ENCODE peak calls at places on chromosomes 16 and 17, in four cellular contexts. U is IMR-90, Q is H1, B is K562. K is an unnamed sample.

GRCh38 chr17:10156579-10157488 is 41.6 kb downstream of the GAS7 start:
- DNase-seq in U (no peak), Q (no peak), B (no peak), K (peak; percentile 73)

GRCh38 chr17:81556175-81556691 is 4.1 kb upstream of the FAAP100 start:
- DNase-seq in U (peak; percentile 60), Q (no peak), B (no peak), K (no peak)

GRCh38 chr17:16466407-16466806 is 25.6 kb downstream of the LRRC75A start:
- DNase-seq in U (no peak), Q (no peak), B (no peak), K (no peak)

GRCh38 chr17:27982688-27983087 is 59.8 kb upstream of the NLK start:
- DNase-seq in U (no peak), Q (no peak), B (no peak), K (no peak)

GRCh38 chr17:13759936-13760335 is 158.2 kb upstream of the HS3ST3A1 start:
- DNase-seq in U (no peak), Q (no peak), B (no peak), K (no peak)

GRCh38 chr17:63113167-63113566 is 147.1 kb downstream of the TANC2 start:
- DNase-seq in U (no peak), Q (no peak), B (peak; percentile 12), K (no peak)

GRCh38 chr16:84729716-84730320 is 30.0 kb downstream of the USP10 start:
- DNase-seq in U (peak; percentile 34), Q (no peak), B (no peak), K (no peak)

GRCh38 chr17:71980171-71980570 is 140.6 kb upstream of the SOX9 start:
- DNase-seq in U (no peak), Q (no peak), B (no peak), K (no peak)

GRCh38 chr16:27408012-27408601 is 6.1 kb downstream of the IL21R start:
- DNase-seq in U (peak; percentile 65), Q (no peak), B (no peak), K (peak; percentile 76)

GRCh38 chr17:6578491-6578890 is 22.1 kb upstream of the PITPNM3 start:
- DNase-seq in U (no peak), Q (no peak), B (no peak), K (no peak)

GRCh38 chr17:65009848-65010247 is 46.7 kb downstream of the GNA13 start:
- DNase-seq in U (no peak), Q (no peak), B (no peak), K (no peak)

GRCh38 chr17:65530985-65531507 is 30.4 kb downstream of the AXIN2 start:
- DNase-seq in U (peak; percentile 88), Q (no peak), B (no peak), K (no peak)

GRCh38 chr16:77564791-77565390 is 130.1 kb upstream of the ADAMTS18 start:
- DNase-seq in U (peak; percentile 8), Q (no peak), B (no peak), K (no peak)

GRCh38 chr17:751269-752001 is 629 bp downstream of the GEMIN4 start:
- DNase-seq in U (peak; percentile 45), Q (no peak), B (peak; percentile 23), K (no peak)

GRCh38 chr17:7576432-7576937 is 3.0 kb upstream of the CD68 start:
- DNase-seq in U (no peak), Q (no peak), B (no peak), K (no peak)

GRCh38 chr16:70018254-70018653 is 67.1 kb downstream of the CLEC18A start:
- DNase-seq in U (peak; percentile 2), Q (no peak), B (peak; percentile 18), K (peak; percentile 3)

GRCh38 chr16:23374721-23375120 is 72.6 kb downstream of the SCNN1B start:
- DNase-seq in U (no peak), Q (no peak), B (no peak), K (no peak)

GRCh38 chr16:68860978-68861892 is 17.9 kb downstream of the TANGO6 start:
- DNase-seq in U (no peak), Q (no peak), B (peak; percentile 42), K (no peak)

GRCh38 chr16:87496101-87496801 is 3.4 kb upstream of the ZCCHC14 start:
- DNase-seq in U (no peak), Q (no peak), B (no peak), K (peak; percentile 8)

GRCh38 chr16:5508371-5508770 is 410.8 kb upstream of the EEF2KMT start:
- DNase-seq in U (no peak), Q (no peak), B (peak; percentile 14), K (no peak)

GRCh38 chr16:70152578-70153302 is 20.8 kb upstream of the CLEC18C start:
- DNase-seq in U (no peak), Q (no peak), B (peak; percentile 9), K (no peak)

GRCh38 chr17:39761861-39762496 is 24.2 kb downstream of the GRB7 start:
- DNase-seq in U (no peak), Q (no peak), B (no peak), K (no peak)

GRCh38 chr16:53018834-53019416 is 33.8 kb downstream of the CHD9NB start:
- DNase-seq in U (no peak), Q (no peak), B (no peak), K (no peak)

GRCh38 chr16:61460020-61460419 is 576.2 kb downstream of the CDH8 start:
- DNase-seq in U (no peak), Q (no peak), B (no peak), K (no peak)

GRCh38 chr16:21262779-21263639 is 15.1 kb downstream of the CRYM start:
- DNase-seq in U (no peak), Q (no peak), B (no peak), K (no peak)

GRCh38 chr16:28569011-28569410 is 15.3 kb downstream of the SGF29 start:
- DNase-seq in U (peak; percentile 68), Q (no peak), B (no peak), K (no peak)

GRCh38 chr17:78241277-78242023 is 10.0 kb downstream of the TMEM235 start:
- DNase-seq in U (peak; percentile 47), Q (no peak), B (peak; percentile 94), K (no peak)

GRCh38 chr16:49619811-49620157 is 236.1 kb downstream of the ZNF423 start:
- DNase-seq in U (no peak), Q (no peak), B (no peak), K (no peak)

GRCh38 chr17:51612692-51613091 is 352.3 kb downstream of the UTP18 start:
- DNase-seq in U (no peak), Q (no peak), B (no peak), K (no peak)

GRCh38 chr17:49730078-49730786 is 22.5 kb upstream of the SLC35B1 start:
- DNase-seq in U (peak; percentile 88), Q (no peak), B (no peak), K (no peak)

GRCh38 chr17:29576214-29577008 is 7.9 kb downstream of the TP53I13 start:
- DNase-seq in U (no peak), Q (no peak), B (no peak), K (no peak)

GRCh38 chr16:68257251-68257905 is 6.9 kb upstream of the SLC7A6 start:
- DNase-seq in U (peak; percentile 20), Q (no peak), B (no peak), K (no peak)

GRCh38 chr16:11329080-11329491 is 16.2 kb upstream of the RMI2 start:
- DNase-seq in U (peak; percentile 44), Q (no peak), B (no peak), K (peak; percentile 57)

GRCh38 chr17:77366558-77367245 is 225.9 kb downstream of the SEC14L1 start:
- DNase-seq in U (peak; percentile 86), Q (no peak), B (no peak), K (no peak)

DNA sequence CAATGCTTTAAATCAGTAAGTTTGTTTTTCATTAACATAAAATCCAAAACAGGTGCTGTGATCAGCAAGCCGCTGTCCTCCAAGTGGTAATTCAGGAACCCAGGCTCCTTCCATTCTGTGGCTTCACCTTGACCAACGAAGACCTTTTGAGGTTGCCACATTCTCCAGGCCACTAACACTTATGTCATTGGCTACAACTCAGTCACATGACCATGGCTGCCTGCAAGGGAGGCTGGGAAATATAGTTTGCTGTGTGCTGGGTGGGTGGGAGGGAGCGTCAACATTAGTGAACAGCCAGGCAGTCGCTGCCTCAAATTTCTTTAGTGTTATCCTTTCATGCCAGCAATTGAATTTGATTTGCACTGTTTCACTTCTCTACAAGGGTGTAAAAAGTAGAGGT is 549.2 kb downstream of the MAF start:
- DNase-seq in U (no peak), Q (no peak), B (no peak), K (no peak)
- TF ChIP-seq CHD1 in U (no peak), Q (no peak), B (no peak), K (no peak)

DNA sequence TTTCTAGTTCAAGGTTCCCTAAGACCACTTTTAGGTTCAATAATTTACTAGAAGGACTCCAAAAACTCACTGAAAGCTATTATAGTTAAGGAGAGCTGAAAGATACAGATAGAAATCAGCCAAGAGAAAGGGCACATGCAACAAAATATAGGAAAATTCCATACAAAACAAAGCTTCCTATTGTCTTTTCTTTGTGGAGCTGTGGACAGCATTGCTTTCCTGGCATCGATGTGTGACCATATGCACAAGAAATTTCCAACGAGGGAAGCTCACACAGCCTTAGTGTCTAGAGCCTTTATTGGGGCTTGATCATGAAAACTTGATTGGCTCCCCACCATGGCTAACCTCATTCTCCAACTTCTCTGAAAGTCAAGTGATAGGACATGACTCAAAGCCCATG is 540.4 kb upstream of the CDH8 start:
- DNase-seq in U (no peak), Q (no peak), B (no peak), K (no peak)
- TF ChIP-seq CHD1 in U (no peak), Q (no peak), B (no peak), K (no peak)

GRCh38 chr17:66724581-66725341 is 110.2 kb upstream of the CACNG5 start:
- DNase-seq in U (peak; percentile 54), Q (no peak), B (no peak), K (no peak)
- TF ChIP-seq CHD1 in U (no peak), Q (no peak), B (no peak), K (no peak)

DNA sequence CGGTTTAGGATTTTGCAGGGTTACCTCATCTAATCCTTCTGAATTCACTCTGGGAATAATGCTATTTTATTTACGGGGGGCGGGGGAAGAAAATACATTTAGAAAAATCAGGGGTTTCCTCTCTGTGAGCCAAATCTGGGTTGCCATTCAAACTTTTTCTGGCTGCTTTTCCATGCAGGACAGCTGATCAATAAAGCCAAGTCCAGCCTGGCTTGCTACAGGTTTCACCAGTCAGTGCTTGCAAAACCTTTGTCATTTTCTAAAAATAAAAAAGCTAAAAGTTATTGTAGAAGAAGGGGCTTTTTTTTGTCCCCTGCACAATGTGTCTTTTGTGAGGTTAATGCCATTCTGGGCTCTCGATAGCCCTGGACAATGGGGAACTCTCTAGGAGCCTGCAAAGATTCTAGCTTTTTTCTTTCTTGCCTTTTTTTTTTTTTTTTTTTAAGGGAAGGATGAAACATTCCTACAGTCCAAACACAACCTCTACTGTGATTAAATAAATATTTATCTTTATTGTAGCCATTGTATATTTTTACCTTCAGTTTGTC is 13.1 kb upstream of the ZFHX3 start:
- DNase-seq in U (no peak), Q (no peak), B (no peak), K (no peak)
- TF ChIP-seq CHD1 in U (no peak), Q (no peak), B (no peak), K (no peak)

DNA sequence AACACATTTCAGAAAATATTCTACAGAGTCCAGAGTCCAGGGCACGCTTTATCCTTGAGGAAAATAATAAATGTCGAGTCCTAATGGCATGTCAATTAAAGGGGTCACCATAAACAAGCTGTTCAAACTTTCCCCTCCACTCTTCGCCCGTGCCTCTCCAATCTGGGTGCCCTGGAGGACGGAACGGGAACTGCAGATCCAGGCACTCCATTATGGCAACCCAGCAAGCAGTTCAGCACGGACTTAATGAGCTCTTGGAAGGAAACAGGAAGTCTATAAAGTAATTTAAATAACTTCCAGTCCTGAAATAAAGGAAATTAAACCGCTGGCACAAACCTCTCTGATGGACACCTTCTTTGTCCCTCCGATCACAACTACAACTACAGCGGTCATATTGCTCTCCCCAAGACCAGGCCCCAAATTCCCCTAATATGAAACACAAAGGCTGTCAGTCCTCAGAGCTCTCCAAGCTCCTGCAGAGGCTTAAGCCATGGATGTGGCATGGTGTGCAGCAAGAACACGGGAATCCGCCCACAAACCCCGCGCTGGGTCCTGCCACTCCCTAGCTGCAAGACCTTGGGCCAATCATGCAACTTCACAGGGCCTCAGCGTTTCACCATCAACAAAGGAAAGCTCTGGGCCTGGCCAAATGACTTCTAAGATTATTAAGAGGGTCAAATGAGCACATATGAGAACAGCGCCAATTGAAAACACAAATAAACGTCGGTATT is 52.6 kb downstream of the ZFHX3 start:
- DNase-seq in U (no peak), Q (peak; percentile 23), B (peak; percentile 43), K (no peak)
- TF ChIP-seq CHD1 in U (no peak), Q (no peak), B (no peak), K (no peak)

K was measured in GM12878.